ENCODE peak calls at places on chromosome 9, in eight cellular contexts. One of them, this sample, is unnamed.
A peak's percentile ranks its signal among the peaks of the same experiment; 100 is the strongest.

GRCh38 chr9:85043248-85043647 is 373.7 kb downstream of the NTRK2 start:
- DNase-seq in mesendoderm: no peak
- DNase-seq in suprapubic skin: no peak
- DNase-seq in mammary epithelial cell: no peak
- DNase-seq in HCT116: no peak
- DNase-seq in A673: no peak
- DNase-seq in left ventricle myocardium inferior: no peak
- DNase-seq in prostate gland: no peak
- DNase-seq in this sample: no peak

GRCh38 chr9:128841704-128842492 is 12.3 kb upstream of the SPOUT1 start:
- DNase-seq in mesendoderm: no peak
- DNase-seq in suprapubic skin: no peak
- DNase-seq in mammary epithelial cell: no peak
- DNase-seq in HCT116: no peak
- DNase-seq in A673: no peak
- DNase-seq in left ventricle myocardium inferior: no peak
- DNase-seq in prostate gland: no peak
- DNase-seq in this sample: no peak

GRCh38 chr9:74742792-74743389 is 144.8 kb downstream of the TRPM6 start:
- DNase-seq in mesendoderm: peak; percentile 36
- DNase-seq in suprapubic skin: no peak
- DNase-seq in mammary epithelial cell: peak; percentile 17
- DNase-seq in HCT116: peak; percentile 19
- DNase-seq in A673: peak; percentile 45
- DNase-seq in left ventricle myocardium inferior: no peak
- DNase-seq in prostate gland: no peak
- DNase-seq in this sample: peak; percentile 22

GRCh38 chr9:133351908-133352634 is 4.1 kb downstream of the RPL7A start:
- DNase-seq in mesendoderm: peak; percentile 93
- DNase-seq in suprapubic skin: no peak
- DNase-seq in mammary epithelial cell: peak; percentile 41
- DNase-seq in HCT116: no peak
- DNase-seq in A673: peak; percentile 81
- DNase-seq in left ventricle myocardium inferior: no peak
- DNase-seq in prostate gland: no peak
- DNase-seq in this sample: no peak

GRCh38 chr9:131432597-131433301 is 38.9 kb downstream of the PRRC2B start:
- DNase-seq in mesendoderm: peak; percentile 61
- DNase-seq in suprapubic skin: no peak
- DNase-seq in mammary epithelial cell: peak; percentile 51
- DNase-seq in HCT116: no peak
- DNase-seq in A673: no peak
- DNase-seq in left ventricle myocardium inferior: no peak
- DNase-seq in prostate gland: no peak
- DNase-seq in this sample: no peak

GRCh38 chr9:15999422-16000339 is 446.8 kb downstream of the CCDC171 start:
- DNase-seq in mesendoderm: peak; percentile 33
- DNase-seq in suprapubic skin: no peak
- DNase-seq in mammary epithelial cell: peak; percentile 87
- DNase-seq in HCT116: peak; percentile 48
- DNase-seq in A673: peak; percentile 70
- DNase-seq in left ventricle myocardium inferior: no peak
- DNase-seq in prostate gland: no peak
- DNase-seq in this sample: no peak

GRCh38 chr9:87148391-87149237 is 201.3 kb upstream of the GAS1 start:
- DNase-seq in mesendoderm: peak; percentile 92
- DNase-seq in suprapubic skin: peak; percentile 91
- DNase-seq in mammary epithelial cell: peak; percentile 51
- DNase-seq in HCT116: no peak
- DNase-seq in A673: peak; percentile 38
- DNase-seq in left ventricle myocardium inferior: peak; percentile 89
- DNase-seq in prostate gland: peak; percentile 43
- DNase-seq in this sample: peak; percentile 24

GRCh38 chr9:70557665-70558419 is 143.4 kb upstream of the KLF9 start:
- DNase-seq in mesendoderm: no peak
- DNase-seq in suprapubic skin: no peak
- DNase-seq in mammary epithelial cell: no peak
- DNase-seq in HCT116: no peak
- DNase-seq in A673: no peak
- DNase-seq in left ventricle myocardium inferior: no peak
- DNase-seq in prostate gland: no peak
- DNase-seq in this sample: no peak

GRCh38 chr9:127776195-127776918 is 2.1 kb downstream of the SH2D3C start:
- DNase-seq in mesendoderm: peak; percentile 70
- DNase-seq in suprapubic skin: no peak
- DNase-seq in mammary epithelial cell: no peak
- DNase-seq in HCT116: no peak
- DNase-seq in A673: peak; percentile 50
- DNase-seq in left ventricle myocardium inferior: no peak
- DNase-seq in prostate gland: no peak
- DNase-seq in this sample: peak; percentile 39

GRCh38 chr9:114894801-114895433 is 35.5 kb downstream of the TNFSF8 start:
- DNase-seq in mesendoderm: peak; percentile 99
- DNase-seq in suprapubic skin: no peak
- DNase-seq in mammary epithelial cell: peak; percentile 88
- DNase-seq in HCT116: no peak
- DNase-seq in A673: peak; percentile 72
- DNase-seq in left ventricle myocardium inferior: no peak
- DNase-seq in prostate gland: no peak
- DNase-seq in this sample: peak; percentile 32

GRCh38 chr9:97876061-97876460 is 23.0 kb downstream of the FOXE1 start:
- DNase-seq in mesendoderm: no peak
- DNase-seq in suprapubic skin: no peak
- DNase-seq in mammary epithelial cell: no peak
- DNase-seq in HCT116: no peak
- DNase-seq in A673: no peak
- DNase-seq in left ventricle myocardium inferior: no peak
- DNase-seq in prostate gland: no peak
- DNase-seq in this sample: no peak

DNA sequence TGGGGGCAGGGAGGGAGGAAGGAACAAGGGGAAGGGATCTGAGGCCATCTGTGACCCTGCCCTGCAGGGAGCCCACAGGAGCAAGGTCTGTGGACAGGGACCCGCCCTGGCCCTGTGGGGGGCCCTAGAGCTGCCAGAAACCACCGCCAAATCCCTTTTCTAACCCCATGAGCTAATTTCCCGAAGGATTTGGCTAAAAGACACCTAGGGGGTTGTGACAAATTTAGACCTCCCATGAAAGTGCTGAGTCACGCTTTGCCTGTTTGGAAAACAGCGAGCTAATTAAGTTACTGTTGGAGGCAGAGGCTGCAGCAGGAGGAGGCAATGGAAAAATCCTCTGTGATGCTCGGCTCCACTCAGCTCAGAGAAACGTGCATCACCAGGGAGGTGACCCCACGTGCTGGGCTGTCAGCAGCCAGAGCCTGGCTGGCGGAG is 49.9 kb downstream of the OLFM1 start:
- DNase-seq in mesendoderm: peak; percentile 95
- DNase-seq in suprapubic skin: no peak
- DNase-seq in mammary epithelial cell: no peak
- DNase-seq in HCT116: no peak
- DNase-seq in A673: peak; percentile 91
- DNase-seq in left ventricle myocardium inferior: no peak
- DNase-seq in prostate gland: no peak
- DNase-seq in this sample: no peak
- H3K27ac ChIP-seq in mesendoderm: peak overlapping the region; percentile 91
- H3K27ac ChIP-seq in suprapubic skin: no peak overlapping the region
- H3K27ac ChIP-seq in mammary epithelial cell: no peak overlapping the region
- H3K27ac ChIP-seq in HCT116: no peak overlapping the region
- H3K27ac ChIP-seq in A673: peak overlapping the region; percentile 78
- H3K27ac ChIP-seq in left ventricle myocardium inferior: no peak overlapping the region
- H3K27ac ChIP-seq in prostate gland: no peak overlapping the region
- H3K27ac ChIP-seq in this sample: no peak overlapping the region

GRCh38 chr9:95436416-95436815 is 80.4 kb downstream of the PTCH1 start:
- DNase-seq in mesendoderm: no peak
- DNase-seq in suprapubic skin: no peak
- DNase-seq in mammary epithelial cell: no peak
- DNase-seq in HCT116: no peak
- DNase-seq in A673: no peak
- DNase-seq in left ventricle myocardium inferior: no peak
- DNase-seq in prostate gland: no peak
- DNase-seq in this sample: no peak

GRCh38 chr9:95440447-95440846 is 76.3 kb downstream of the PTCH1 start:
- DNase-seq in mesendoderm: no peak
- DNase-seq in suprapubic skin: no peak
- DNase-seq in mammary epithelial cell: no peak
- DNase-seq in HCT116: no peak
- DNase-seq in A673: no peak
- DNase-seq in left ventricle myocardium inferior: no peak
- DNase-seq in prostate gland: no peak
- DNase-seq in this sample: no peak

GRCh38 chr9:95438958-95439357 is 77.8 kb downstream of the PTCH1 start:
- DNase-seq in mesendoderm: no peak
- DNase-seq in suprapubic skin: no peak
- DNase-seq in mammary epithelial cell: no peak
- DNase-seq in HCT116: no peak
- DNase-seq in A673: no peak
- DNase-seq in left ventricle myocardium inferior: no peak
- DNase-seq in prostate gland: no peak
- DNase-seq in this sample: no peak

GRCh38 chr9:95435074-95435728 is 81.6 kb downstream of the PTCH1 start:
- DNase-seq in mesendoderm: peak; percentile 38
- DNase-seq in suprapubic skin: no peak
- DNase-seq in mammary epithelial cell: no peak
- DNase-seq in HCT116: no peak
- DNase-seq in A673: no peak
- DNase-seq in left ventricle myocardium inferior: no peak
- DNase-seq in prostate gland: no peak
- DNase-seq in this sample: no peak

DNA sequence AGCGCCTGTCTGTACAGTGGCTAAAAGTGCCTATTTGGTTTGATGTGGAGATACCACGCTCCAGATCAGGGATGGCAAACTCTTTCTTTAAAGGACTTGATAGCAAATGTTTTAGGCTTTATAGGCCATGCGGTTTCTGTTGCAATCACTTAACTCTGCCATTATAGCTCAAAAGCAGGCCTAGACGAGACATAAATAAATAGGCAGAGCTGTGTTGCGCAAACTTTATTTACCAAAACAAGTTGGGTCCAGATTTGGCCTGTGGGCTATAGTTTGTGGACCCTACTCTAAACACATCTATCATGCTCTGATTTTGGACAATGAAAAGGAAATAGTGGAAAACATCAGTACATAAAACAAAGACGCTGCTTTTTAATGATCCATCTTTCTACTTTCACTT is 79.2 kb downstream of the PTCH1 start:
- DNase-seq in mesendoderm: no peak
- DNase-seq in suprapubic skin: no peak
- DNase-seq in mammary epithelial cell: no peak
- DNase-seq in HCT116: no peak
- DNase-seq in A673: no peak
- DNase-seq in left ventricle myocardium inferior: no peak
- DNase-seq in prostate gland: no peak
- DNase-seq in this sample: no peak
- H3K27ac ChIP-seq in mesendoderm: no peak overlapping the region
- H3K27ac ChIP-seq in suprapubic skin: no peak overlapping the region
- H3K27ac ChIP-seq in mammary epithelial cell: no peak overlapping the region
- H3K27ac ChIP-seq in HCT116: no peak overlapping the region
- H3K27ac ChIP-seq in A673: no peak overlapping the region
- H3K27ac ChIP-seq in left ventricle myocardium inferior: no peak overlapping the region
- H3K27ac ChIP-seq in prostate gland: no peak overlapping the region
- H3K27ac ChIP-seq in this sample: no peak overlapping the region

GRCh38 chr9:110069326-110070248 is 138.4 kb downstream of the C9orf152 start:
- DNase-seq in mesendoderm: no peak
- DNase-seq in suprapubic skin: peak; percentile 85
- DNase-seq in mammary epithelial cell: peak; percentile 17
- DNase-seq in HCT116: no peak
- DNase-seq in A673: peak; percentile 32
- DNase-seq in left ventricle myocardium inferior: no peak
- DNase-seq in prostate gland: no peak
- DNase-seq in this sample: no peak
- H3K27ac ChIP-seq in mesendoderm: no peak overlapping the region
- H3K27ac ChIP-seq in suprapubic skin: peak overlapping the region; percentile 67
- H3K27ac ChIP-seq in mammary epithelial cell: no peak overlapping the region
- H3K27ac ChIP-seq in HCT116: no peak overlapping the region
- H3K27ac ChIP-seq in A673: no peak overlapping the region
- H3K27ac ChIP-seq in left ventricle myocardium inferior: peak overlapping the region; percentile 74
- H3K27ac ChIP-seq in prostate gland: no peak overlapping the region
- H3K27ac ChIP-seq in this sample: no peak overlapping the region

GRCh38 chr9:94920439-94920951 is 194.0 kb downstream of the AOPEP start:
- DNase-seq in mesendoderm: peak; percentile 79
- DNase-seq in suprapubic skin: no peak
- DNase-seq in mammary epithelial cell: no peak
- DNase-seq in HCT116: no peak
- DNase-seq in A673: peak; percentile 14
- DNase-seq in left ventricle myocardium inferior: peak; percentile 58
- DNase-seq in prostate gland: no peak
- DNase-seq in this sample: no peak
- H3K27ac ChIP-seq in mesendoderm: no peak overlapping the region
- H3K27ac ChIP-seq in suprapubic skin: peak overlapping the region; percentile 88
- H3K27ac ChIP-seq in mammary epithelial cell: peak overlapping the region; percentile 62
- H3K27ac ChIP-seq in HCT116: peak overlapping the region; percentile 38
- H3K27ac ChIP-seq in A673: peak overlapping the region; percentile 18
- H3K27ac ChIP-seq in left ventricle myocardium inferior: peak overlapping the region; percentile 82
- H3K27ac ChIP-seq in prostate gland: peak overlapping the region; percentile 75
- H3K27ac ChIP-seq in this sample: no peak overlapping the region

GRCh38 chr9:77488439-77489126 is 159.5 kb downstream of the GNA14 start:
- DNase-seq in mesendoderm: peak; percentile 75
- DNase-seq in suprapubic skin: no peak
- DNase-seq in mammary epithelial cell: no peak
- DNase-seq in HCT116: peak; percentile 7
- DNase-seq in A673: peak; percentile 75
- DNase-seq in left ventricle myocardium inferior: no peak
- DNase-seq in prostate gland: no peak
- DNase-seq in this sample: no peak
- H3K27ac ChIP-seq in mesendoderm: no peak overlapping the region
- H3K27ac ChIP-seq in suprapubic skin: no peak overlapping the region
- H3K27ac ChIP-seq in mammary epithelial cell: no peak overlapping the region
- H3K27ac ChIP-seq in HCT116: no peak overlapping the region
- H3K27ac ChIP-seq in A673: no peak overlapping the region
- H3K27ac ChIP-seq in left ventricle myocardium inferior: no peak overlapping the region
- H3K27ac ChIP-seq in prostate gland: no peak overlapping the region
- H3K27ac ChIP-seq in this sample: no peak overlapping the region

GRCh38 chr9:5435912-5436311 is 1.8 kb downstream of the PLGRKT start:
- DNase-seq in mesendoderm: no peak
- DNase-seq in suprapubic skin: no peak
- DNase-seq in mammary epithelial cell: peak; percentile 70
- DNase-seq in HCT116: no peak
- DNase-seq in A673: no peak
- DNase-seq in left ventricle myocardium inferior: no peak
- DNase-seq in prostate gland: no peak
- DNase-seq in this sample: peak; percentile 26
- H3K27ac ChIP-seq in mesendoderm: no peak overlapping the region
- H3K27ac ChIP-seq in suprapubic skin: no peak overlapping the region
- H3K27ac ChIP-seq in mammary epithelial cell: peak overlapping the region; percentile 82
- H3K27ac ChIP-seq in HCT116: no peak overlapping the region
- H3K27ac ChIP-seq in A673: no peak overlapping the region
- H3K27ac ChIP-seq in left ventricle myocardium inferior: no peak overlapping the region
- H3K27ac ChIP-seq in prostate gland: no peak overlapping the region
- H3K27ac ChIP-seq in this sample: peak overlapping the region; percentile 98

GRCh38 chr9:126376903-126377342 is 50.3 kb downstream of the MVB12B start:
- DNase-seq in mesendoderm: no peak
- DNase-seq in suprapubic skin: no peak
- DNase-seq in mammary epithelial cell: no peak
- DNase-seq in HCT116: no peak
- DNase-seq in A673: no peak
- DNase-seq in left ventricle myocardium inferior: no peak
- DNase-seq in prostate gland: no peak
- DNase-seq in this sample: no peak
- H3K27ac ChIP-seq in mesendoderm: no peak overlapping the region
- H3K27ac ChIP-seq in suprapubic skin: no peak overlapping the region
- H3K27ac ChIP-seq in mammary epithelial cell: no peak overlapping the region
- H3K27ac ChIP-seq in HCT116: no peak overlapping the region
- H3K27ac ChIP-seq in A673: peak overlapping the region; percentile 69
- H3K27ac ChIP-seq in left ventricle myocardium inferior: no peak overlapping the region
- H3K27ac ChIP-seq in prostate gland: peak overlapping the region; percentile 22
- H3K27ac ChIP-seq in this sample: no peak overlapping the region